ENCODE peak calls at places on chromosomes 6 and 20, in seven cellular contexts. R is fibroblast of lung, N is pancreas, Q is prostate gland, X is IMR-90, F is ovary, D is sigmoid colon. O is an unnamed sample.

GRCh38 chr20:33909331-33909921 is 84.3 kb upstream of the RALY start:
- DNase-seq in R (peak; percentile 99), N (no peak), Q (no peak), X (peak; percentile 96), F (peak; percentile 42), D (no peak), O (no peak)

GRCh38 chr6:7916959-7917358 is 6.4 kb upstream of the TXNDC5 start:
- DNase-seq in R (no peak), N (no peak), Q (no peak), X (no peak), F (no peak), D (no peak), O (no peak)

GRCh38 chr6:53411451-53411850 is 62.7 kb upstream of the ELOVL5 start:
- DNase-seq in R (peak; percentile 85), N (no peak), Q (no peak), X (peak; percentile 37), F (no peak), D (no peak), O (no peak)

GRCh38 chr6:139977887-139978332 is 603.5 kb upstream of the CITED2 start:
- DNase-seq in R (peak; percentile 64), N (peak; percentile 17), Q (peak; percentile 84), X (peak; percentile 72), F (no peak), D (no peak), O (no peak)

GRCh38 chr20:61756966-61757677 is 308.6 kb downstream of the TAF4 start:
- DNase-seq in R (no peak), N (no peak), Q (no peak), X (no peak), F (no peak), D (no peak), O (no peak)

GRCh38 chr6:106132153-106132698 is 46.1 kb downstream of the PRDM1 start:
- DNase-seq in R (no peak), N (no peak), Q (no peak), X (no peak), F (no peak), D (no peak), O (no peak)

GRCh38 chr6:37103169-37104039 is 66.5 kb upstream of the PIM1 start:
- DNase-seq in R (no peak), N (peak; percentile 96), Q (peak; percentile 44), X (no peak), F (peak; percentile 38), D (peak; percentile 79), O (peak; percentile 92)

GRCh38 chr6:30770164-30770563 is 25.8 kb upstream of the IER3 start:
- DNase-seq in R (peak; percentile 80), N (no peak), Q (no peak), X (peak; percentile 57), F (no peak), D (no peak), O (no peak)

GRCh38 chr6:52641826-52642225 is 29.1 kb upstream of the TMEM14A start:
- DNase-seq in R (no peak), N (no peak), Q (no peak), X (no peak), F (no peak), D (no peak), O (no peak)

GRCh38 chr20:63962426-63963347 is 6.5 kb upstream of the UCKL1 start:
- DNase-seq in R (no peak), N (no peak), Q (no peak), X (no peak), F (no peak), D (no peak), O (peak; percentile 58)

GRCh38 chr20:10511166-10511506 is 76.0 kb downstream of the SLX4IP start:
- DNase-seq in R (no peak), N (no peak), Q (no peak), X (no peak), F (no peak), D (no peak), O (no peak)

GRCh38 chr20:45320948-45321595 is 13.0 kb upstream of the MATN4 start:
- DNase-seq in R (no peak), N (peak; percentile 39), Q (no peak), X (no peak), F (no peak), D (no peak), O (peak; percentile 9)

GRCh38 chr20:62322428-62323073 is 19.8 kb downstream of the ADRM1 start:
- DNase-seq in R (no peak), N (no peak), Q (no peak), X (no peak), F (no peak), D (no peak), O (peak; percentile 13)

GRCh38 chr20:36728986-36729385 is 16.9 kb downstream of the NDRG3 start:
- DNase-seq in R (peak; percentile 48), N (no peak), Q (no peak), X (peak; percentile 56), F (no peak), D (no peak), O (no peak)

GRCh38 chr6:43766964-43767461 is 3.0 kb upstream of the VEGFA start:
- DNase-seq in R (no peak), N (no peak), Q (no peak), X (no peak), F (no peak), D (peak; percentile 44), O (no peak)

GRCh38 chr6:161836643-161837448 is 563.0 kb upstream of the AGPAT4 start:
- DNase-seq in R (peak; percentile 31), N (peak; percentile 30), Q (no peak), X (no peak), F (no peak), D (no peak), O (no peak)

GRCh38 chr6:91278416-91278815 is 691.5 kb upstream of the MAP3K7 start:
- DNase-seq in R (no peak), N (no peak), Q (no peak), X (no peak), F (no peak), D (no peak), O (no peak)

GRCh38 chr20:23059831-23060230 is 10.4 kb upstream of the THBD start:
- DNase-seq in R (no peak), N (no peak), Q (peak; percentile 36), X (no peak), F (no peak), D (no peak), O (no peak)

GRCh38 chr20:41618807-41619294 is 674 bp upstream of the CHD6 start:
- DNase-seq in R (peak; percentile 13), N (no peak), Q (peak; percentile 18), X (no peak), F (no peak), D (no peak), O (no peak)

GRCh38 chr6:104566411-104566810 is 293.3 kb downstream of the HACE1 start:
- DNase-seq in R (peak; percentile 58), N (no peak), Q (no peak), X (no peak), F (no peak), D (no peak), O (no peak)

GRCh38 chr20:32462900-32463641 is 104.9 kb downstream of the ASXL1 start:
- DNase-seq in R (no peak), N (peak; percentile 73), Q (no peak), X (no peak), F (no peak), D (peak; percentile 86), O (no peak)

GRCh38 chr20:32466739-32467505 is 108.8 kb downstream of the ASXL1 start:
- DNase-seq in R (no peak), N (no peak), Q (no peak), X (no peak), F (no peak), D (no peak), O (no peak)

GRCh38 chr20:32463642-32464400 is 105.7 kb downstream of the ASXL1 start:
- DNase-seq in R (no peak), N (peak; percentile 67), Q (peak; percentile 62), X (no peak), F (no peak), D (peak; percentile 90), O (no peak)

GRCh38 chr20:32465092-32465900 is 107.2 kb downstream of the ASXL1 start:
- DNase-seq in R (peak; percentile 87), N (peak; percentile 80), Q (no peak), X (peak; percentile 92), F (peak; percentile 46), D (peak; percentile 92), O (peak; percentile 68)

GRCh38 chr20:32464401-32465091 is 106.4 kb downstream of the ASXL1 start:
- DNase-seq in R (no peak), N (no peak), Q (no peak), X (no peak), F (no peak), D (no peak), O (peak; percentile 37)
- H3K4me1 ChIP-seq in R (peaks cover 11% of the 10 kb centered on the region), N (peaks cover 39% of the 10 kb centered on the region), Q (peaks cover 18% of the 10 kb centered on the region), X (peaks cover 27% of the 10 kb centered on the region), F (peaks cover 9% of the 10 kb centered on the region), D (peaks cover 78% of the 10 kb centered on the region), O (no peaks in the 10 kb centered on the region)

DNA sequence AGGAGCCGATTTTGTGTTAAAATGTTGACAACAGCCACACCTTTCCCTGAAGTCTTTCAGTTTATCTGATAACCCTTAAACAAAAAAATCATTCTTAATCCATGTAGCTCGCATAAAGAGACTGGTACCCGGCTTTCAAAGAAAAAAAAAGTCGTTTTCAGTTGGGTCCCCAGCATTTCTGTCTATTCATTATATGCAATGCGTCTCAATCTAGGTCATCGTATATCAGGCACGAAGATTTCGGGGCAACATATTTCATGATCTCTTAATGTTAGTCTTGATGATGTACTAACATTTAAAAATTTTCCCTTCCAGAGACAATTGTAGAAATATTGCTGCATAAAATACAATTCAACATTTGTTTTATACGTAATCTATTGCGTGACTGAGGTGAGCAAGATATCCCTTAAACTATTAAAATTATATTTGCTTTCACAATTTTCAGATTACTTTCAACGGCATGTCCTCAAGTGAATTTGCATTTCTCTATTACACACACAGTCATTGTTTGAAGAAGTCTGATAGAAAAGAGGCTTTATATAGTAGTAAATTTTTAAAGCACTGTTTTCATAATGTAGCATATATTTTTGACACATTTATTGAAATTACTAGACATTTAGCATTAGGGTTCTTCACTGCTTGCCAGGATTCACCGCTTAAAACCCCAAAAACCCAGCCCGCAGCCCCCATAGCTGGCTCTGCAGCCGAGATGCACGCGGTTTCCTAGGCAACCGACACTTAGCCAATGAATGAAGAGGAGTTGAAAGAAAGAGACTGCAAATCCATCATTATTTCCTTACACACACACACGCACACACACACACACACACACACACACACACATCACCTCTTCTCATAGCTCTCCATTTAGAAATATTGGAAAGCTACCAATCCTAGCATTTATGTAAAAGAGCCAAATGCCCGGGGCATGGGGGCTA is 3.1 kb upstream of the TUBB2B start:
- DNase-seq in R (peak; percentile 58), N (peak; percentile 29), Q (no peak), X (peak; percentile 34), F (no peak), D (no peak), O (no peak)
- H3K4me1 ChIP-seq in R (peaks cover 8% of the 10 kb centered on the region), N (peaks cover 3% of the 10 kb centered on the region), Q (peaks cover 7% of the 10 kb centered on the region), X (peaks cover 3% of the 10 kb centered on the region), F (peaks cover 13% of the 10 kb centered on the region), D (peaks cover 54% of the 10 kb centered on the region), O (peaks cover 36% of the 10 kb centered on the region)

GRCh38 chr6:14861491-14861943 is 384.4 kb upstream of the JARID2 start:
- DNase-seq in R (no peak), N (no peak), Q (no peak), X (no peak), F (no peak), D (no peak), O (no peak)
- H3K4me1 ChIP-seq in R (no peaks in the 10 kb centered on the region), N (no peaks in the 10 kb centered on the region), Q (no peaks in the 10 kb centered on the region), X (peaks cover 11% of the 10 kb centered on the region), F (no peaks in the 10 kb centered on the region), D (peaks cover 21% of the 10 kb centered on the region), O (no peaks in the 10 kb centered on the region)

DNA sequence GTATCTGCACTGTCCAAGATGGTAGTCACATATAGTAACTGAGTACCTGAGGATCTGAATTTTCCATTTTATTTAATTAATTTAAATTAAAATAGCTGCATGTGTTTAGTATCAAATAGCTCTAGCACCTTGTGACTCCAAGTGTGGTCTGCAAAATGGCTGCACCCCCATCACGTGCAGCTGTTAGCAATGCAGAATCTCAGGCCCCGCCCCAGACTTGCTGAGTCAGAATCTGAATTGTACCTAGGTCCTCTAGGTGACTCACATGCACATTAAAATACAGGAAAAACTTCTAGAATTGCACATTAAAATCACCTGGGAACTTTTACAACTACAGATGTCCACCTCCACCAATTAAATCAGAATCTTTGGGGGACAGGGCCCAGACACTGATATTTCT is 19.2 kb upstream of the FAM83C start:
- DNase-seq in R (peak; percentile 76), N (no peak), Q (no peak), X (peak; percentile 77), F (no peak), D (no peak), O (no peak)
- H3K4me1 ChIP-seq in R (peaks cover 58% of the 10 kb centered on the region), N (peaks cover 5% of the 10 kb centered on the region), Q (peaks cover 13% of the 10 kb centered on the region), X (peaks cover 41% of the 10 kb centered on the region), F (no peaks in the 10 kb centered on the region), D (peaks cover 50% of the 10 kb centered on the region), O (peaks cover 25% of the 10 kb centered on the region)